ENCODE peak calls at places on chromosomes 12 and 14, in six cellular contexts. Y, X, C, K, Q and J are unnamed samples.

GRCh38 chr12:24482882-24483604 is 465.9 kb downstream of the BCAT1 start:
- DNase-seq in C (no peak), K (no peak), X (no peak), Q (no peak), Y (no peak), J (no peak)

GRCh38 chr12:119649202-119649808 is 18.6 kb upstream of the PRKAB1 start:
- DNase-seq in C (no peak), Y (no peak), K (no peak), X (no peak), Q (peak; percentile 13), J (no peak)

GRCh38 chr14:76647699-76648298 is 113.5 kb upstream of the VASH1 start:
- DNase-seq in Q (peak; percentile 71), C (peak; percentile 37), X (peak; percentile 48), Y (peak; percentile 23), K (peak; percentile 31), J (no peak)

GRCh38 chr14:104596451-104596918 is 8.1 kb downstream of the TMEM179 start:
- DNase-seq in Q (no peak), X (no peak), K (no peak), Y (no peak), C (no peak), J (peak; percentile 57)

GRCh38 chr14:24293525-24293924 is 6.1 kb downstream of the DHRS1 start:
- DNase-seq in C (no peak), K (no peak), Y (no peak), Q (no peak), X (no peak), J (no peak)

GRCh38 chr12:1573960-1574862 is 20.2 kb downstream of the FBXL14 start:
- DNase-seq in C (no peak), Q (no peak), K (no peak), X (no peak), Y (no peak), J (no peak)

GRCh38 chr14:22289570-22289969 is 299.5 kb downstream of the DAD1 start:
- DNase-seq in X (no peak), Q (no peak), Y (no peak), C (no peak), K (no peak), J (no peak)

GRCh38 chr12:104423809-104424208 is 32.9 kb upstream of the CHST11 start:
- DNase-seq in X (no peak), Y (no peak), C (peak; percentile 21), K (no peak), Q (no peak), J (no peak)

GRCh38 chr14:66010695-66011094 is 475.5 kb upstream of the CCDC196 start:
- DNase-seq in Y (no peak), K (no peak), X (no peak), Q (no peak), C (no peak), J (no peak)

GRCh38 chr12:42296503-42297109 is 29.3 kb downstream of the ZCRB1 start:
- DNase-seq in K (no peak), C (no peak), X (no peak), Y (peak; percentile 18), Q (peak; percentile 2), J (no peak)

GRCh38 chr12:131831635-131832041 is 3.4 kb downstream of the MMP17 start:
- DNase-seq in Q (peak; percentile 92), Y (peak; percentile 25), K (no peak), C (no peak), X (no peak), J (no peak)

GRCh38 chr12:27779416-27779815 is 617 bp upstream of the KLHL42 start:
- DNase-seq in X (no peak), Q (peak; percentile 5), C (peak; percentile 43), K (peak; percentile 20), Y (peak; percentile 19), J (no peak)

GRCh38 chr12:10612954-10613333 is 465 bp downstream of the MAGOHB start:
- DNase-seq in Q (peak; percentile 7), Y (no peak), C (peak; percentile 7), K (no peak), X (no peak), J (no peak)

GRCh38 chr12:19183121-19183838 is 53.7 kb downstream of the PLEKHA5 start:
- DNase-seq in Q (peak; percentile 60), X (no peak), K (no peak), Y (no peak), C (no peak), J (no peak)

GRCh38 chr14:75877292-75877691 is 104.5 kb downstream of the TGFB3 start:
- DNase-seq in C (peak; percentile 74), Y (no peak), K (peak; percentile 56), Q (peak; percentile 95), X (no peak), J (peak; percentile 58)

GRCh38 chr12:109479761-109480160 is 2.3 kb downstream of the UBE3B start:
- DNase-seq in K (no peak), X (no peak), C (no peak), Y (no peak), Q (no peak), J (no peak)

GRCh38 chr12:120137833-120138232 is 21.3 kb upstream of the RAB35 start:
- DNase-seq in K (no peak), Q (no peak), Y (no peak), X (no peak), C (no peak), J (no peak)

GRCh38 chr12:3746758-3747157 is 6.2 kb downstream of the CRACR2A start:
- DNase-seq in C (no peak), Y (no peak), K (no peak), X (no peak), Q (no peak), J (no peak)

GRCh38 chr14:32372154-32372553 is 43.1 kb downstream of the AKAP6 start:
- DNase-seq in Q (peak; percentile 71), Y (no peak), X (no peak), C (no peak), K (no peak), J (no peak)

GRCh38 chr12:89307665-89308253 is 44.5 kb downstream of the DUSP6 start:
- DNase-seq in C (no peak), X (no peak), K (no peak), Y (no peak), Q (no peak), J (no peak)

GRCh38 chr12:124979568-124979967 is 9.4 kb downstream of the DHX37 start:
- DNase-seq in C (no peak), Y (no peak), X (no peak), Q (no peak), K (no peak), J (no peak)
- TF ChIP-seq CTCF in C (no peak), Y (no peak), X (peak; percentile 21), Q (no peak), K (no peak), J (no peak)

DNA sequence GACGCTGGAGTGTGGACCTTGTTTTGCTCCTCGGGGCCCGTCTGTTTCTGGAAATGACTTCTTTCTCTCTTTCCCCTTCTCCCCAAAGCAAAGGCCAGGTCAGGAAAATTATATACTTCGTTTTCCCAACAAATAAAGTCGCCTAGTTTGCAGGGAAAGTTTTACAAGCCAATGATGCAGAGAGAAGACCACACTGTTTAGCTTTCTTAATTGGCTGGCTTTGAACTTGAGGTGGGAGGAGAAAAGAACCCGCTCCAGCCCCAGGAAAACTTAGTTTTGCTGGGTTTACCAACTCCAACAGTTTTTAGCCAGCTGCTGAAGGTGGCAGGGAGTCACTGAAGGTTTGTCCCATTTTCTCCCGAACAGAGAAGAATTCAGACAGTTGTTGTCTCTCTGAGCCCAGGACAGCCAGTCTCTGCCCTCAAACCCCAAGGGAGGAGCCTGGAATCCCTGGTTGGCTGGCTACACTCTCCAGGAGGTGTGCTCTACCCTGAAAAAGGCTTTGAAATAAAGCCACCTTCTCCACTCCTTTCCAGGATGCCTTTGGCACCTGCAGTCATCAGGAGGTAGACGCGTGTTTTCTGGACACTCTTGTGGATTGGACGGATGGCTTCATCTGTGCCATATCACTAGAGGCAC is 24.8 kb downstream of the BCL11B start:
- DNase-seq in Y (no peak), K (no peak), X (no peak), C (no peak), Q (no peak), J (no peak)
- H3K4me3 ChIP-seq in Y (no peak overlapping the region), K (no peak overlapping the region), X (no peak overlapping the region), C (no peak overlapping the region), Q (no peak overlapping the region), J (no peak overlapping the region)

GRCh38 chr12:46351138-46351537 is 21.4 kb downstream of the SLC38A2 start:
- DNase-seq in Q (no peak), Y (no peak), X (no peak), C (no peak), K (no peak), J (no peak)

GRCh38 chr12:46351861-46352595 is 20.5 kb downstream of the SLC38A2 start:
- DNase-seq in C (no peak), Y (no peak), K (no peak), X (no peak), Q (no peak), J (no peak)

GRCh38 chr12:46354799-46355194 is 17.8 kb downstream of the SLC38A2 start:
- DNase-seq in Y (no peak), K (no peak), X (no peak), Q (no peak), C (no peak), J (no peak)

GRCh38 chr12:46356655-46357437 is 15.7 kb downstream of the SLC38A2 start:
- DNase-seq in K (no peak), C (no peak), X (no peak), Q (no peak), Y (no peak), J (no peak)

DNA sequence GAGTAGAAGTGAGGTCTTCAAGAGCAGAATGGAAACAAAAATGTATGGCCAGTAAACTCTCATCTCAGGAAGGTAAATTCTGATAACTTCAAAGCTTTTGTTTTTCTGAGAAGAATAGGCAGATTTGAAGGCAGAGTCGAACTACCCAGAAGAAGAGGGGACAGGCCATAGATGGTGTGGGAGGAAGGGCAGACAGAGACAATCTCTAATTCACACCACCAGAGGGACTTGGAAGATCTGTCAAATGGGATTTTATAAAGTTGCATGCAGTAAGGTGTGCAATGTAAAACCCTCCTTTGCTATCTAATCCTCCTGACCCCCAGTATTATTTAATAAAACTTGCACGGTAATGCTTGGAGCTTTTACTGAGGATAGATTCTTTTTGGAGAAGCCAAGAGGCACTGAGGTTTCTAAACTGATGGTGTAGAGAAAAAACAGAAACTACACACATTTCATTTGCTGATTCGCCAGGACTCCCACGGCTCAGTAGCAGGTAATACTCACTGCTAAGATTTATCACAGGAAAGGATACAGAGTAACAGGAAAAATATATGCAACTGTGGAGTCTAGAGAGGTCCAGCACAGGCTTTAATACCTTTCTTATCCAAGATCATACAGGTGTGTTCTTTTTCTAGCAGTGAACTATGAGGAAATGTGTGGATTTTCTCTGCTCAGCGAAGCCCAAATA is 18.3 kb downstream of the SLC38A2 start:
- DNase-seq in Y (no peak), Q (no peak), K (no peak), C (no peak), X (no peak), J (no peak)
- TF ChIP-seq CTCF in Y (no peak), Q (no peak), K (no peak), C (no peak), X (peak; percentile 46), J (no peak)

DNA sequence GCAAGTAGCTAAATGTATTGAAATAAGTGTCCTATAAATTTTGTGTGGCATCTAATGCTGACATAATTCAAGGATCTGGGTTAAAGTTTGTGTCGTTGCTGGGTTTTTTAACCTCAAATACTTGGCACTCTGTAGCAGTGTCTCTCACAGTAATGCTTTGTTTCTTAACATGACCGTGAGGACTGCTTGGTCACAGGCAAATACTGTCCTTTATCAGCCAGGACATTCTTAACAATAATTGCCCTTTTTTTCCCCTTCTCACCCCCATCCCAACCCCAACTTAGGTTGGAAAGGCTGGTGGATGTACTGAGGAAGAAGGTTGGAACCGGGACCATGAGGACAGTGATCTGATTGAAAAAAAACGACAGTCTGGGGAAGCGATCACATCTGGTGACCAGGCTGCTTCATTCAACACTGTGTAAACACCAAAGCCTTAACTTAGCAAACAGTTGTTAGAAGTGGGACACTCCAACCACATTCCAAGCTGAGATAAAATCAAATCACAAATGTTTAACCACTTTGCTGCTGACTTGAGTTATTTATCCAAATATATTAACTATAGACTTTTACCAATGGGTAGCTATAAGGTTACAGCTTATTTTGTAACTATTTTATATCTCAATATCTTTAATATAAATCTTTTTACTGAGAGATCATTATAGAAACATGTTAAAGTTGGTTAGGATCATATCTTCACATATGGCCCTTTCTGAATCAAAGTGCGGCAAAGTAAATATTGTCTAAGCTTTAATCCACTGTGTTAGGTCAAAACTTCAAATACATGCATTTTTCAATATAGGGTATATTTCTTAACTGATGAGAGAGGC is 48.2 kb downstream of the FOXA1 start:
- DNase-seq in C (no peak), X (no peak), K (no peak), Y (peak; percentile 44), Q (no peak), J (no peak)
- H3K4me3 ChIP-seq in C (no peak overlapping the region), X (no peak overlapping the region), K (no peak overlapping the region), Y (no peak overlapping the region), Q (no peak overlapping the region), J (no peak overlapping the region)